ENCODE peak calls at places on chromosomes 1 and 21, in nine cellular contexts. One of them, this sample, is unnamed.

GRCh38 chr21:14114251-14114650 is 96.5 kb downstream of the LIPI start:
- DNase-seq in body of pancreas: peak; percentile 17
- DNase-seq in left cardiac atrium: no peak
- DNase-seq in germinal center: no peak
- DNase-seq in activated CD4-positive, CD25-positive, alpha-beta regulatory T cell treated with anti-CD3 and anti-CD28 coated beads, Interleukin-2, amount 50 U/mL, for 72 hours: no peak
- DNase-seq in CD8-positive, alpha-beta memory T cell: no peak
- DNase-seq in GM04503: no peak
- DNase-seq in WTC11: peak; percentile 35
- DNase-seq in BE2C: no peak
- DNase-seq in this sample: no peak

GRCh38 chr1:153344718-153345025 is 4.0 kb downstream of the PGLYRP4 start:
- DNase-seq in body of pancreas: peak; percentile 30
- DNase-seq in left cardiac atrium: no peak
- DNase-seq in germinal center: no peak
- DNase-seq in activated CD4-positive, CD25-positive, alpha-beta regulatory T cell treated with anti-CD3 and anti-CD28 coated beads, Interleukin-2, amount 50 U/mL, for 72 hours: no peak
- DNase-seq in CD8-positive, alpha-beta memory T cell: no peak
- DNase-seq in GM04503: no peak
- DNase-seq in WTC11: no peak
- DNase-seq in BE2C: no peak
- DNase-seq in this sample: no peak

GRCh38 chr1:48031676-48032075 is 34.5 kb upstream of the TRABD2B start:
- DNase-seq in body of pancreas: no peak
- DNase-seq in left cardiac atrium: no peak
- DNase-seq in germinal center: no peak
- DNase-seq in activated CD4-positive, CD25-positive, alpha-beta regulatory T cell treated with anti-CD3 and anti-CD28 coated beads, Interleukin-2, amount 50 U/mL, for 72 hours: no peak
- DNase-seq in CD8-positive, alpha-beta memory T cell: no peak
- DNase-seq in GM04503: no peak
- DNase-seq in WTC11: no peak
- DNase-seq in BE2C: no peak
- DNase-seq in this sample: no peak

GRCh38 chr1:205507896-205508714 is 3.6 kb downstream of the CDK18 start:
- DNase-seq in body of pancreas: no peak
- DNase-seq in left cardiac atrium: no peak
- DNase-seq in germinal center: no peak
- DNase-seq in activated CD4-positive, CD25-positive, alpha-beta regulatory T cell treated with anti-CD3 and anti-CD28 coated beads, Interleukin-2, amount 50 U/mL, for 72 hours: no peak
- DNase-seq in CD8-positive, alpha-beta memory T cell: no peak
- DNase-seq in GM04503: no peak
- DNase-seq in WTC11: no peak
- DNase-seq in BE2C: peak; percentile 68
- DNase-seq in this sample: no peak

GRCh38 chr1:208083715-208084085 is 160.5 kb downstream of the PLXNA2 start:
- DNase-seq in body of pancreas: no peak
- DNase-seq in left cardiac atrium: no peak
- DNase-seq in germinal center: no peak
- DNase-seq in activated CD4-positive, CD25-positive, alpha-beta regulatory T cell treated with anti-CD3 and anti-CD28 coated beads, Interleukin-2, amount 50 U/mL, for 72 hours: no peak
- DNase-seq in CD8-positive, alpha-beta memory T cell: no peak
- DNase-seq in GM04503: no peak
- DNase-seq in WTC11: no peak
- DNase-seq in BE2C: no peak
- DNase-seq in this sample: no peak

GRCh38 chr1:202012544-202013478 is 2.4 kb downstream of the ELF3 start:
- DNase-seq in body of pancreas: peak; percentile 32
- DNase-seq in left cardiac atrium: no peak
- DNase-seq in germinal center: no peak
- DNase-seq in activated CD4-positive, CD25-positive, alpha-beta regulatory T cell treated with anti-CD3 and anti-CD28 coated beads, Interleukin-2, amount 50 U/mL, for 72 hours: no peak
- DNase-seq in CD8-positive, alpha-beta memory T cell: no peak
- DNase-seq in GM04503: no peak
- DNase-seq in WTC11: no peak
- DNase-seq in BE2C: no peak
- DNase-seq in this sample: no peak

GRCh38 chr21:15195768-15196167 is 131.0 kb upstream of the NRIP1 start:
- DNase-seq in body of pancreas: no peak
- DNase-seq in left cardiac atrium: no peak
- DNase-seq in germinal center: no peak
- DNase-seq in activated CD4-positive, CD25-positive, alpha-beta regulatory T cell treated with anti-CD3 and anti-CD28 coated beads, Interleukin-2, amount 50 U/mL, for 72 hours: no peak
- DNase-seq in CD8-positive, alpha-beta memory T cell: no peak
- DNase-seq in GM04503: no peak
- DNase-seq in WTC11: no peak
- DNase-seq in BE2C: no peak
- DNase-seq in this sample: no peak

GRCh38 chr1:14259191-14259757 is 339.2 kb upstream of the KAZN start:
- DNase-seq in body of pancreas: peak; percentile 66
- DNase-seq in left cardiac atrium: peak; percentile 82
- DNase-seq in germinal center: no peak
- DNase-seq in activated CD4-positive, CD25-positive, alpha-beta regulatory T cell treated with anti-CD3 and anti-CD28 coated beads, Interleukin-2, amount 50 U/mL, for 72 hours: no peak
- DNase-seq in CD8-positive, alpha-beta memory T cell: no peak
- DNase-seq in GM04503: no peak
- DNase-seq in WTC11: no peak
- DNase-seq in BE2C: no peak
- DNase-seq in this sample: no peak

GRCh38 chr1:211382714-211383480 is 56.3 kb downstream of the TRAF5 start:
- DNase-seq in body of pancreas: peak; percentile 95
- DNase-seq in left cardiac atrium: peak; percentile 97
- DNase-seq in germinal center: peak; percentile 87
- DNase-seq in activated CD4-positive, CD25-positive, alpha-beta regulatory T cell treated with anti-CD3 and anti-CD28 coated beads, Interleukin-2, amount 50 U/mL, for 72 hours: peak; percentile 92
- DNase-seq in CD8-positive, alpha-beta memory T cell: peak; percentile 64
- DNase-seq in GM04503: no peak
- DNase-seq in WTC11: peak; percentile 91
- DNase-seq in BE2C: peak; percentile 95
- DNase-seq in this sample: no peak

GRCh38 chr21:33299181-33299752 is 25.5 kb upstream of the IFNAR1 start:
- DNase-seq in body of pancreas: no peak
- DNase-seq in left cardiac atrium: no peak
- DNase-seq in germinal center: peak; percentile 58
- DNase-seq in activated CD4-positive, CD25-positive, alpha-beta regulatory T cell treated with anti-CD3 and anti-CD28 coated beads, Interleukin-2, amount 50 U/mL, for 72 hours: no peak
- DNase-seq in CD8-positive, alpha-beta memory T cell: peak; percentile 44
- DNase-seq in GM04503: no peak
- DNase-seq in WTC11: no peak
- DNase-seq in BE2C: no peak
- DNase-seq in this sample: peak; percentile 22

GRCh38 chr1:6260433-6260934 is 414 bp downstream of the GPR153 start:
- DNase-seq in body of pancreas: no peak
- DNase-seq in left cardiac atrium: peak; percentile 52
- DNase-seq in germinal center: peak; percentile 51
- DNase-seq in activated CD4-positive, CD25-positive, alpha-beta regulatory T cell treated with anti-CD3 and anti-CD28 coated beads, Interleukin-2, amount 50 U/mL, for 72 hours: no peak
- DNase-seq in CD8-positive, alpha-beta memory T cell: no peak
- DNase-seq in GM04503: no peak
- DNase-seq in WTC11: no peak
- DNase-seq in BE2C: no peak
- DNase-seq in this sample: peak; percentile 26

GRCh38 chr1:205933672-205934618 is 9.3 kb downstream of the SLC26A9 start:
- DNase-seq in body of pancreas: peak; percentile 73
- DNase-seq in left cardiac atrium: no peak
- DNase-seq in germinal center: no peak
- DNase-seq in activated CD4-positive, CD25-positive, alpha-beta regulatory T cell treated with anti-CD3 and anti-CD28 coated beads, Interleukin-2, amount 50 U/mL, for 72 hours: no peak
- DNase-seq in CD8-positive, alpha-beta memory T cell: no peak
- DNase-seq in GM04503: peak; percentile 76
- DNase-seq in WTC11: no peak
- DNase-seq in BE2C: no peak
- DNase-seq in this sample: no peak

GRCh38 chr21:43299441-43300277 is 127.3 kb downstream of the SIK1 start:
- DNase-seq in body of pancreas: peak; percentile 19
- DNase-seq in left cardiac atrium: peak; percentile 76
- DNase-seq in germinal center: no peak
- DNase-seq in activated CD4-positive, CD25-positive, alpha-beta regulatory T cell treated with anti-CD3 and anti-CD28 coated beads, Interleukin-2, amount 50 U/mL, for 72 hours: no peak
- DNase-seq in CD8-positive, alpha-beta memory T cell: no peak
- DNase-seq in GM04503: no peak
- DNase-seq in WTC11: no peak
- DNase-seq in BE2C: peak; percentile 43
- DNase-seq in this sample: no peak

GRCh38 chr1:57621776-57622175 is 197.9 kb upstream of the DAB1 start:
- DNase-seq in body of pancreas: no peak
- DNase-seq in left cardiac atrium: no peak
- DNase-seq in germinal center: no peak
- DNase-seq in activated CD4-positive, CD25-positive, alpha-beta regulatory T cell treated with anti-CD3 and anti-CD28 coated beads, Interleukin-2, amount 50 U/mL, for 72 hours: no peak
- DNase-seq in CD8-positive, alpha-beta memory T cell: no peak
- DNase-seq in GM04503: no peak
- DNase-seq in WTC11: no peak
- DNase-seq in BE2C: no peak
- DNase-seq in this sample: no peak

GRCh38 chr1:197768014-197768413 is 7.3 kb downstream of the DENND1B start:
- DNase-seq in body of pancreas: no peak
- DNase-seq in left cardiac atrium: no peak
- DNase-seq in germinal center: no peak
- DNase-seq in activated CD4-positive, CD25-positive, alpha-beta regulatory T cell treated with anti-CD3 and anti-CD28 coated beads, Interleukin-2, amount 50 U/mL, for 72 hours: no peak
- DNase-seq in CD8-positive, alpha-beta memory T cell: no peak
- DNase-seq in GM04503: no peak
- DNase-seq in WTC11: no peak
- DNase-seq in BE2C: no peak
- DNase-seq in this sample: no peak

GRCh38 chr1:195243492-195243891 is 1364.7 kb downstream of the KCNT2 start:
- DNase-seq in body of pancreas: no peak
- DNase-seq in left cardiac atrium: no peak
- DNase-seq in germinal center: no peak
- DNase-seq in activated CD4-positive, CD25-positive, alpha-beta regulatory T cell treated with anti-CD3 and anti-CD28 coated beads, Interleukin-2, amount 50 U/mL, for 72 hours: no peak
- DNase-seq in CD8-positive, alpha-beta memory T cell: no peak
- DNase-seq in GM04503: no peak
- DNase-seq in WTC11: no peak
- DNase-seq in BE2C: no peak
- DNase-seq in this sample: no peak

GRCh38 chr1:177569476-177569875 is 398.7 kb downstream of the BRINP2 start:
- DNase-seq in body of pancreas: no peak
- DNase-seq in left cardiac atrium: no peak
- DNase-seq in germinal center: no peak
- DNase-seq in activated CD4-positive, CD25-positive, alpha-beta regulatory T cell treated with anti-CD3 and anti-CD28 coated beads, Interleukin-2, amount 50 U/mL, for 72 hours: no peak
- DNase-seq in CD8-positive, alpha-beta memory T cell: no peak
- DNase-seq in GM04503: no peak
- DNase-seq in WTC11: no peak
- DNase-seq in BE2C: no peak
- DNase-seq in this sample: no peak

GRCh38 chr1:172662464-172663109 is 3.7 kb downstream of the FASLG start:
- DNase-seq in body of pancreas: peak; percentile 43
- DNase-seq in left cardiac atrium: peak; percentile 53
- DNase-seq in germinal center: peak; percentile 19
- DNase-seq in activated CD4-positive, CD25-positive, alpha-beta regulatory T cell treated with anti-CD3 and anti-CD28 coated beads, Interleukin-2, amount 50 U/mL, for 72 hours: peak; percentile 73
- DNase-seq in CD8-positive, alpha-beta memory T cell: peak; percentile 78
- DNase-seq in GM04503: peak; percentile 24
- DNase-seq in WTC11: no peak
- DNase-seq in BE2C: no peak
- DNase-seq in this sample: peak; percentile 91

GRCh38 chr1:38997034-38997900 is 6.2 kb downstream of the AKIRIN1 start:
- DNase-seq in body of pancreas: no peak
- DNase-seq in left cardiac atrium: no peak
- DNase-seq in germinal center: no peak
- DNase-seq in activated CD4-positive, CD25-positive, alpha-beta regulatory T cell treated with anti-CD3 and anti-CD28 coated beads, Interleukin-2, amount 50 U/mL, for 72 hours: no peak
- DNase-seq in CD8-positive, alpha-beta memory T cell: peak; percentile 31
- DNase-seq in GM04503: no peak
- DNase-seq in WTC11: no peak
- DNase-seq in BE2C: no peak
- DNase-seq in this sample: no peak

GRCh38 chr1:5779608-5780323 is 212.5 kb downstream of the NPHP4 start:
- DNase-seq in body of pancreas: no peak
- DNase-seq in left cardiac atrium: no peak
- DNase-seq in germinal center: no peak
- DNase-seq in activated CD4-positive, CD25-positive, alpha-beta regulatory T cell treated with anti-CD3 and anti-CD28 coated beads, Interleukin-2, amount 50 U/mL, for 72 hours: no peak
- DNase-seq in CD8-positive, alpha-beta memory T cell: no peak
- DNase-seq in GM04503: no peak
- DNase-seq in WTC11: no peak
- DNase-seq in BE2C: peak; percentile 16
- DNase-seq in this sample: no peak

GRCh38 chr1:67135354-67135753 is 584 bp upstream of the C1orf141 start:
- DNase-seq in body of pancreas: no peak
- DNase-seq in left cardiac atrium: no peak
- DNase-seq in germinal center: no peak
- DNase-seq in activated CD4-positive, CD25-positive, alpha-beta regulatory T cell treated with anti-CD3 and anti-CD28 coated beads, Interleukin-2, amount 50 U/mL, for 72 hours: no peak
- DNase-seq in CD8-positive, alpha-beta memory T cell: no peak
- DNase-seq in GM04503: peak; percentile 85
- DNase-seq in WTC11: no peak
- DNase-seq in BE2C: no peak
- DNase-seq in this sample: no peak

GRCh38 chr1:212077028-212077427 is 41.5 kb downstream of the DTL start:
- DNase-seq in body of pancreas: no peak
- DNase-seq in left cardiac atrium: no peak
- DNase-seq in germinal center: no peak
- DNase-seq in activated CD4-positive, CD25-positive, alpha-beta regulatory T cell treated with anti-CD3 and anti-CD28 coated beads, Interleukin-2, amount 50 U/mL, for 72 hours: no peak
- DNase-seq in CD8-positive, alpha-beta memory T cell: no peak
- DNase-seq in GM04503: no peak
- DNase-seq in WTC11: no peak
- DNase-seq in BE2C: no peak
- DNase-seq in this sample: no peak

This sample was measured in DND-41.